ENCODE peak calls at places on chromosomes 6 and 20, in seven cellular contexts. One of them, this sample, is unnamed.

GRCh38 chr20:61758556-61759200 is 307.0 kb downstream of the TAF4 start:
- DNase-seq in OCI-LY7: no peak
- DNase-seq in uterus: no peak
- DNase-seq in GM23338: no peak
- DNase-seq in A673: no peak
- DNase-seq in coronary artery: no peak
- DNase-seq in ovary: no peak
- DNase-seq in this sample: no peak

GRCh38 chr6:37868447-37868825 is 48.9 kb downstream of the ZFAND3 start:
- DNase-seq in OCI-LY7: no peak
- DNase-seq in uterus: no peak
- DNase-seq in GM23338: no peak
- DNase-seq in A673: peak
- DNase-seq in coronary artery: no peak
- DNase-seq in ovary: no peak
- DNase-seq in this sample: no peak

GRCh38 chr6:5174756-5175155 is 86.0 kb downstream of the LYRM4 start:
- DNase-seq in OCI-LY7: peak
- DNase-seq in uterus: no peak
- DNase-seq in GM23338: no peak
- DNase-seq in A673: peak
- DNase-seq in coronary artery: no peak
- DNase-seq in ovary: no peak
- DNase-seq in this sample: no peak

GRCh38 chr6:118386975-118387374 is 161.1 kb upstream of the PLN start:
- DNase-seq in OCI-LY7: no peak
- DNase-seq in uterus: no peak
- DNase-seq in GM23338: no peak
- DNase-seq in A673: no peak
- DNase-seq in coronary artery: no peak
- DNase-seq in ovary: no peak
- DNase-seq in this sample: no peak

GRCh38 chr6:169073311-169073710 is 180.3 kb downstream of the THBS2 start:
- DNase-seq in OCI-LY7: no peak
- DNase-seq in uterus: no peak
- DNase-seq in GM23338: no peak
- DNase-seq in A673: no peak
- DNase-seq in coronary artery: no peak
- DNase-seq in ovary: no peak
- DNase-seq in this sample: no peak

GRCh38 chr20:59676877-59677140 is 72.5 kb downstream of the PHACTR3 start:
- DNase-seq in OCI-LY7: no peak
- DNase-seq in uterus: no peak
- DNase-seq in GM23338: no peak
- DNase-seq in A673: no peak
- DNase-seq in coronary artery: no peak
- DNase-seq in ovary: no peak
- DNase-seq in this sample: no peak

GRCh38 chr6:127514396-127515227 is 4.5 kb downstream of the MTCL3 start:
- DNase-seq in OCI-LY7: no peak
- DNase-seq in uterus: no peak
- DNase-seq in GM23338: peak
- DNase-seq in A673: peak
- DNase-seq in coronary artery: no peak
- DNase-seq in ovary: peak
- DNase-seq in this sample: no peak

GRCh38 chr6:11284996-11285395 is 52.5 kb upstream of the NEDD9 start:
- DNase-seq in OCI-LY7: no peak
- DNase-seq in uterus: no peak
- DNase-seq in GM23338: no peak
- DNase-seq in A673: no peak
- DNase-seq in coronary artery: no peak
- DNase-seq in ovary: no peak
- DNase-seq in this sample: no peak

GRCh38 chr6:55601120-55601519 is 22.1 kb upstream of the HMGCLL1 start:
- DNase-seq in OCI-LY7: no peak
- DNase-seq in uterus: no peak
- DNase-seq in GM23338: peak
- DNase-seq in A673: no peak
- DNase-seq in coronary artery: no peak
- DNase-seq in ovary: no peak
- DNase-seq in this sample: no peak

GRCh38 chr6:118660218-118660569 is 8.8 kb upstream of the CEP85L start:
- DNase-seq in OCI-LY7: no peak
- DNase-seq in uterus: peak
- DNase-seq in GM23338: no peak
- DNase-seq in A673: peak
- DNase-seq in coronary artery: no peak
- DNase-seq in ovary: no peak
- DNase-seq in this sample: no peak

GRCh38 chr20:53399592-53400335 is 193.9 kb downstream of the ZNF217 start:
- DNase-seq in OCI-LY7: no peak
- DNase-seq in uterus: no peak
- DNase-seq in GM23338: no peak
- DNase-seq in A673: no peak
- DNase-seq in coronary artery: no peak
- DNase-seq in ovary: no peak
- DNase-seq in this sample: no peak

GRCh38 chr20:62052842-62053464 is 12.7 kb downstream of the TAF4 start:
- DNase-seq in OCI-LY7: no peak
- DNase-seq in uterus: no peak
- DNase-seq in GM23338: no peak
- DNase-seq in A673: no peak
- DNase-seq in coronary artery: no peak
- DNase-seq in ovary: peak
- DNase-seq in this sample: no peak

GRCh38 chr6:129889580-129889979 is 28.5 kb upstream of the TMEM244 start:
- DNase-seq in OCI-LY7: no peak
- DNase-seq in uterus: no peak
- DNase-seq in GM23338: no peak
- DNase-seq in A673: peak
- DNase-seq in coronary artery: no peak
- DNase-seq in ovary: no peak
- DNase-seq in this sample: no peak

GRCh38 chr6:21856844-21857243 is 263.3 kb downstream of the SOX4 start:
- DNase-seq in OCI-LY7: no peak
- DNase-seq in uterus: no peak
- DNase-seq in GM23338: no peak
- DNase-seq in A673: no peak
- DNase-seq in coronary artery: no peak
- DNase-seq in ovary: no peak
- DNase-seq in this sample: no peak

GRCh38 chr6:4997862-4998261 is 6.0 kb downstream of the RPP40 start:
- DNase-seq in OCI-LY7: no peak
- DNase-seq in uterus: no peak
- DNase-seq in GM23338: no peak
- DNase-seq in A673: no peak
- DNase-seq in coronary artery: no peak
- DNase-seq in ovary: no peak
- DNase-seq in this sample: no peak

GRCh38 chr6:169139179-169139971 is 114.3 kb downstream of the THBS2 start:
- DNase-seq in OCI-LY7: no peak
- DNase-seq in uterus: no peak
- DNase-seq in GM23338: no peak
- DNase-seq in A673: no peak
- DNase-seq in coronary artery: no peak
- DNase-seq in ovary: no peak
- DNase-seq in this sample: no peak

GRCh38 chr20:24813080-24813479 is 136.0 kb upstream of the CST7 start:
- DNase-seq in OCI-LY7: no peak
- DNase-seq in uterus: no peak
- DNase-seq in GM23338: no peak
- DNase-seq in A673: no peak
- DNase-seq in coronary artery: no peak
- DNase-seq in ovary: no peak
- DNase-seq in this sample: no peak

GRCh38 chr6:63347599-63347998 is 27.8 kb upstream of the LGSN start:
- DNase-seq in OCI-LY7: no peak
- DNase-seq in uterus: no peak
- DNase-seq in GM23338: no peak
- DNase-seq in A673: no peak
- DNase-seq in coronary artery: no peak
- DNase-seq in ovary: no peak
- DNase-seq in this sample: no peak

GRCh38 chr6:13362432-13362831 is 34.1 kb upstream of the TBC1D7 start:
- DNase-seq in OCI-LY7: no peak
- DNase-seq in uterus: no peak
- DNase-seq in GM23338: no peak
- DNase-seq in A673: no peak
- DNase-seq in coronary artery: no peak
- DNase-seq in ovary: no peak
- DNase-seq in this sample: no peak

GRCh38 chr6:114315841-114316595 is 26.8 kb downstream of the HS3ST5 start:
- DNase-seq in OCI-LY7: no peak
- DNase-seq in uterus: no peak
- DNase-seq in GM23338: no peak
- DNase-seq in A673: no peak
- DNase-seq in coronary artery: no peak
- DNase-seq in ovary: no peak
- DNase-seq in this sample: no peak

GRCh38 chr20:50577175-50578018 is 67.2 kb downstream of the PTPN1 start:
- DNase-seq in OCI-LY7: no peak
- DNase-seq in uterus: no peak
- DNase-seq in GM23338: no peak
- DNase-seq in A673: peak
- DNase-seq in coronary artery: no peak
- DNase-seq in ovary: no peak
- DNase-seq in this sample: peak

DNA sequence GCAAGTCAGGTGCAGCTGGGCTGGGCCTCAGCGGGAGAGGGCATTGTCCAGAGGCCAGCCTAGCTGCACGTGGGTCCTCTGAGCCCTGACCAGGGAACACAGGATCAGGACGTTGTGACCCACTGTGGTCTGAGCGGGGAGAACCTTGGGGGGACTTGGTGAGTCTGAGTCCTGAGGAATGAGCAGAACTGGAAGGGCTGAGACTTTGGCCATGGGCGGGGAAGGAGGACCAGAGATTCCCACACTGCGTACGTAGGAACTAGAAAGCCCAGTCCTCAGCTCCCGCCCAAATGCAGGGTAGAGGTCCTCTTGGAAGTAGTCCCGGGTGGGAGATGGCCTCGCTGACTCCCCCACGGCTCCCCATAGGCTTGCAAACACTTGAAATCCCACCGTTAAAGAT is 42.5 kb downstream of the GABRR2 start:
- DNase-seq in OCI-LY7: no peak
- DNase-seq in uterus: no peak
- DNase-seq in GM23338: no peak
- DNase-seq in A673: no peak
- DNase-seq in coronary artery: peak
- DNase-seq in ovary: no peak
- DNase-seq in this sample: no peak
- H3K27ac ChIP-seq in OCI-LY7: no peak
- H3K27ac ChIP-seq in uterus: no peak
- H3K27ac ChIP-seq in GM23338: no peak
- H3K27ac ChIP-seq in A673: no peak
- H3K27ac ChIP-seq in coronary artery: no peak
- H3K27ac ChIP-seq in ovary: no peak
- H3K27ac ChIP-seq in this sample: no peak

GRCh38 chr20:32019563-32020463 is 9.6 kb downstream of the CCM2L start:
- DNase-seq in OCI-LY7: no peak
- DNase-seq in uterus: no peak
- DNase-seq in GM23338: no peak
- DNase-seq in A673: no peak
- DNase-seq in coronary artery: no peak
- DNase-seq in ovary: no peak
- DNase-seq in this sample: peak

GRCh38 chr20:32019156-32019510 is 8.9 kb downstream of the CCM2L start:
- DNase-seq in OCI-LY7: no peak
- DNase-seq in uterus: no peak
- DNase-seq in GM23338: peak
- DNase-seq in A673: no peak
- DNase-seq in coronary artery: no peak
- DNase-seq in ovary: no peak
- DNase-seq in this sample: no peak

GRCh38 chr20:32021091-32021490 is 10.9 kb downstream of the CCM2L start:
- DNase-seq in OCI-LY7: no peak
- DNase-seq in uterus: no peak
- DNase-seq in GM23338: no peak
- DNase-seq in A673: no peak
- DNase-seq in coronary artery: no peak
- DNase-seq in ovary: no peak
- DNase-seq in this sample: no peak

GRCh38 chr20:32018269-32019155 is 8.3 kb downstream of the CCM2L start:
- DNase-seq in OCI-LY7: peak
- DNase-seq in uterus: peak
- DNase-seq in GM23338: peak
- DNase-seq in A673: peak
- DNase-seq in coronary artery: no peak
- DNase-seq in ovary: no peak
- DNase-seq in this sample: no peak

GRCh38 chr20:32017711-32018251 is 7.5 kb downstream of the CCM2L start:
- DNase-seq in OCI-LY7: peak
- DNase-seq in uterus: no peak
- DNase-seq in GM23338: peak
- DNase-seq in A673: no peak
- DNase-seq in coronary artery: no peak
- DNase-seq in ovary: no peak
- DNase-seq in this sample: no peak
- TF ChIP-seq CTCF in OCI-LY7: peak
- TF ChIP-seq CTCF in uterus: no peak
- TF ChIP-seq CTCF in GM23338: no peak
- TF ChIP-seq CTCF in A673: no peak
- TF ChIP-seq CTCF in coronary artery: no peak
- TF ChIP-seq CTCF in ovary: no peak
- TF ChIP-seq CTCF in this sample: no peak

GRCh38 chr6:156848533-156848932 is 71.4 kb downstream of the ARID1B start:
- DNase-seq in OCI-LY7: no peak
- DNase-seq in uterus: peak
- DNase-seq in GM23338: no peak
- DNase-seq in A673: peak
- DNase-seq in coronary artery: no peak
- DNase-seq in ovary: peak
- DNase-seq in this sample: peak

GRCh38 chr6:156845447-156845846 is 68.3 kb downstream of the ARID1B start:
- DNase-seq in OCI-LY7: no peak
- DNase-seq in uterus: no peak
- DNase-seq in GM23338: no peak
- DNase-seq in A673: no peak
- DNase-seq in coronary artery: no peak
- DNase-seq in ovary: no peak
- DNase-seq in this sample: no peak

GRCh38 chr6:156849806-156850205 is 72.6 kb downstream of the ARID1B start:
- DNase-seq in OCI-LY7: peak
- DNase-seq in uterus: no peak
- DNase-seq in GM23338: no peak
- DNase-seq in A673: no peak
- DNase-seq in coronary artery: no peak
- DNase-seq in ovary: no peak
- DNase-seq in this sample: no peak

GRCh38 chr6:156848123-156848522 is 70.9 kb downstream of the ARID1B start:
- DNase-seq in OCI-LY7: no peak
- DNase-seq in uterus: no peak
- DNase-seq in GM23338: no peak
- DNase-seq in A673: no peak
- DNase-seq in coronary artery: no peak
- DNase-seq in ovary: no peak
- DNase-seq in this sample: no peak

GRCh38 chr6:156846845-156847599 is 69.8 kb downstream of the ARID1B start:
- DNase-seq in OCI-LY7: no peak
- DNase-seq in uterus: no peak
- DNase-seq in GM23338: peak
- DNase-seq in A673: no peak
- DNase-seq in coronary artery: no peak
- DNase-seq in ovary: no peak
- DNase-seq in this sample: no peak
- H3K4me3 ChIP-seq in OCI-LY7: no peak
- H3K4me3 ChIP-seq in uterus: no peak
- H3K4me3 ChIP-seq in GM23338: no peak
- H3K4me3 ChIP-seq in A673: no peak
- H3K4me3 ChIP-seq in coronary artery: no peak
- H3K4me3 ChIP-seq in ovary: no peak
- H3K4me3 ChIP-seq in this sample: no peak

GRCh38 chr20:1876975-1877603 is 18.1 kb upstream of the SIRPA start:
- DNase-seq in OCI-LY7: peak
- DNase-seq in uterus: no peak
- DNase-seq in GM23338: peak
- DNase-seq in A673: peak
- DNase-seq in coronary artery: no peak
- DNase-seq in ovary: no peak
- DNase-seq in this sample: no peak
- H3K27ac ChIP-seq in OCI-LY7: no peak
- H3K27ac ChIP-seq in uterus: no peak
- H3K27ac ChIP-seq in GM23338: no peak
- H3K27ac ChIP-seq in A673: no peak
- H3K27ac ChIP-seq in coronary artery: no peak
- H3K27ac ChIP-seq in ovary: no peak
- H3K27ac ChIP-seq in this sample: no peak

This sample was measured in tibial artery.